ENCODE peak calls at places on chromosomes 13 and 19, in four cellular contexts. A is AG08396, C is epithelial cell of esophagus, J is KBM-7. M is an unnamed sample.

GRCh38 chr19:10634430-10634829 is 9.1 kb downstream of the SLC44A2 start:
- DNase-seq in A (no peak), C (no peak), J (no peak), M (no peak)

GRCh38 chr19:3110126-3110825 is 16.1 kb downstream of the GNA11 start:
- DNase-seq in A (no peak), C (no peak), J (no peak), M (no peak)

GRCh38 chr19:56119585-56119978 is 1.5 kb downstream of the ZNF787 start:
- DNase-seq in A (peak; percentile 65), C (peak; percentile 46), J (no peak), M (no peak)

GRCh38 chr19:49981603-49982593 is 20.9 kb upstream of the SIGLEC11 start:
- DNase-seq in A (no peak), C (no peak), J (no peak), M (no peak)

GRCh38 chr13:90447735-90448103 is 899.8 kb upstream of the MIR17HG start:
- DNase-seq in A (peak; percentile 7), C (peak; percentile 78), J (no peak), M (no peak)

GRCh38 chr19:27741236-27741635 is 1471.7 kb downstream of the UQCRFS1 start:
- DNase-seq in A (no peak), C (no peak), J (no peak), M (peak; percentile 31)

GRCh38 chr13:104286566-104287290 is 1220.5 kb upstream of the SLC10A2 start:
- DNase-seq in A (no peak), C (peak; percentile 33), J (no peak), M (no peak)

GRCh38 chr19:30447276-30447870 is 75.2 kb downstream of the ZNF536 start:
- DNase-seq in A (peak; percentile 28), C (no peak), J (no peak), M (no peak)

GRCh38 chr13:38398810-38399493 is 49.3 kb downstream of the UFM1 start:
- DNase-seq in A (peak; percentile 20), C (peak; percentile 50), J (no peak), M (no peak)

GRCh38 chr13:33349996-33350826 is 64.7 kb upstream of the STARD13 start:
- DNase-seq in A (peak; percentile 68), C (peak; percentile 38), J (peak; percentile 41), M (peak; percentile 85)

GRCh38 chr19:12782174-12782423 is 6.7 kb upstream of the HOOK2 start:
- DNase-seq in A (no peak), C (no peak), J (no peak), M (no peak)

GRCh38 chr13:102873653-102874052 is 27.8 kb downstream of the ERCC5 start:
- DNase-seq in A (no peak), C (peak; percentile 76), J (no peak), M (no peak)

GRCh38 chr19:33426621-33427475 is 53.3 kb downstream of the CEBPG start:
- DNase-seq in A (no peak), C (no peak), J (no peak), M (no peak)

GRCh38 chr19:5567971-5568407 is 236 bp upstream of the TINCR start:
- DNase-seq in A (no peak), C (peak; percentile 52), J (no peak), M (no peak)

GRCh38 chr13:30235206-30235605 is 72.1 kb downstream of the KATNAL1 start:
- DNase-seq in A (no peak), C (no peak), J (no peak), M (no peak)

GRCh38 chr19:8254286-8255001 is 45.3 kb downstream of the CERS4 start:
- DNase-seq in A (no peak), C (no peak), J (no peak), M (no peak)

GRCh38 chr19:29503785-29504184 is 22.0 kb upstream of the VSTM2B start:
- DNase-seq in A (no peak), C (no peak), J (no peak), M (no peak)

GRCh38 chr13:43783820-43784219 is 3.0 kb downstream of the ENOX1 start:
- DNase-seq in A (peak; percentile 15), C (peak; percentile 57), J (peak; percentile 52), M (no peak)

GRCh38 chr13:44620057-44620456 is 43.9 kb upstream of the TSC22D1 start:
- DNase-seq in A (peak; percentile 25), C (peak; percentile 80), J (no peak), M (no peak)

GRCh38 chr13:30832845-30833332 is 73.2 kb upstream of the MEDAG start:
- DNase-seq in A (no peak), C (peak; percentile 89), J (no peak), M (no peak)

GRCh38 chr19:38741670-38742069 is 2.6 kb downstream of the CAPN12 start:
- DNase-seq in A (no peak), C (no peak), J (no peak), M (no peak)